ENCODE peak calls at places on chromosomes 12 and 14, in ten cellular contexts. Y, W, V, X, L, E, C, N, Z and A are unnamed samples.

GRCh38 chr12:92561543-92561899 is 141.3 kb upstream of the PLEKHG7 start:
- DNase-seq in Y (no peak), W (peak; percentile 92), V (peak; percentile 39), X (no peak), L (no peak), E (peak; percentile 91), C (no peak), N (no peak), Z (no peak), A (peak; percentile 89)

GRCh38 chr12:64561302-64561651 is 49.0 kb upstream of the RASSF3 start:
- DNase-seq in Y (no peak), W (no peak), V (no peak), X (no peak), L (no peak), E (no peak), C (no peak), N (no peak), Z (no peak), A (no peak)

GRCh38 chr12:15856097-15856982 is 25.8 kb upstream of the STRAP start:
- DNase-seq in Y (no peak), W (peak; percentile 29), V (peak; percentile 41), X (no peak), L (peak; percentile 55), E (peak; percentile 76), C (peak; percentile 29), N (peak; percentile 75), Z (no peak), A (peak; percentile 74)

GRCh38 chr14:22994762-22995275 is 12.5 kb upstream of the AJUBA start:
- DNase-seq in Y (no peak), W (no peak), V (peak; percentile 63), X (no peak), L (peak; percentile 39), E (peak; percentile 48), C (peak; percentile 71), N (peak; percentile 56), Z (peak; percentile 80), A (peak; percentile 64)

GRCh38 chr14:71586131-71586893 is 345.9 kb upstream of the RGS6 start:
- DNase-seq in Y (peak; percentile 45), W (peak; percentile 57), V (peak; percentile 16), X (no peak), L (no peak), E (peak; percentile 59), C (no peak), N (no peak), Z (no peak), A (peak; percentile 66)

GRCh38 chr12:11981174-11981733 is 89.5 kb upstream of the BCL2L14 start:
- DNase-seq in Y (no peak), W (peak; percentile 49), V (peak; percentile 69), X (no peak), L (peak; percentile 67), E (no peak), C (no peak), N (no peak), Z (no peak), A (peak; percentile 82)

GRCh38 chr12:31874961-31875608 is 84.1 kb upstream of the RESF1 start:
- DNase-seq in Y (no peak), W (peak; percentile 75), V (peak; percentile 83), X (no peak), L (peak; percentile 68), E (peak; percentile 83), C (peak; percentile 58), N (no peak), Z (peak; percentile 86), A (peak; percentile 50)

GRCh38 chr14:50679674-50680073 is 11.6 kb upstream of the SAV1 start:
- DNase-seq in Y (no peak), W (no peak), V (no peak), X (no peak), L (no peak), E (no peak), C (no peak), N (no peak), Z (no peak), A (no peak)

GRCh38 chr14:102527255-102528232 is 18.0 kb upstream of the ANKRD9 start:
- DNase-seq in Y (no peak), W (no peak), V (peak; percentile 94), X (no peak), L (no peak), E (no peak), C (no peak), N (no peak), Z (peak; percentile 63), A (peak; percentile 50)

GRCh38 chr14:77301103-77301502 is 19.6 kb downstream of the POMT2 start:
- DNase-seq in Y (peak; percentile 75), W (peak; percentile 74), V (peak; percentile 52), X (no peak), L (peak; percentile 20), E (peak; percentile 85), C (peak; percentile 86), N (peak; percentile 81), Z (peak; percentile 74), A (peak; percentile 84)

GRCh38 chr12:79674629-79675028 is 16.1 kb downstream of the PAWR start:
- DNase-seq in Y (no peak), W (peak; percentile 86), V (peak; percentile 89), X (no peak), L (no peak), E (peak; percentile 72), C (no peak), N (no peak), Z (no peak), A (peak; percentile 82)

GRCh38 chr14:90451443-90451842 is 54.6 kb downstream of the CALM1 start:
- DNase-seq in Y (no peak), W (no peak), V (no peak), X (no peak), L (no peak), E (no peak), C (no peak), N (no peak), Z (no peak), A (no peak)

GRCh38 chr12:46402861-46403731 is 30.5 kb upstream of the SLC38A2 start:
- DNase-seq in Y (no peak), W (peak; percentile 53), V (no peak), X (no peak), L (no peak), E (peak; percentile 69), C (no peak), N (no peak), Z (no peak), A (peak; percentile 62)

GRCh38 chr12:4286228-4286627 is 12.7 kb downstream of the CCND2 start:
- DNase-seq in Y (no peak), W (no peak), V (no peak), X (no peak), L (no peak), E (no peak), C (no peak), N (no peak), Z (no peak), A (no peak)

GRCh38 chr12:117583677-117584076 is 222.3 kb upstream of the NOS1 start:
- DNase-seq in Y (no peak), W (no peak), V (no peak), X (no peak), L (no peak), E (no peak), C (no peak), N (no peak), Z (no peak), A (no peak)

GRCh38 chr12:118271770-118272417 is 100.8 kb downstream of the TAOK3 start:
- DNase-seq in Y (no peak), W (no peak), V (peak; percentile 83), X (no peak), L (no peak), E (no peak), C (no peak), N (peak; percentile 79), Z (no peak), A (no peak)

GRCh38 chr12:98515368-98516183 is at the start of gene TMPO:
- DNase-seq in Y (peak; percentile 96), W (peak; percentile 78), V (peak; percentile 96), X (no peak), L (peak; percentile 97), E (peak; percentile 87), C (peak; percentile 97), N (peak; percentile 96), Z (peak; percentile 97), A (peak; percentile 97)

GRCh38 chr14:64438181-64438839 is 27.0 kb upstream of the AKAP5 start:
- DNase-seq in Y (no peak), W (peak; percentile 94), V (peak; percentile 75), X (no peak), L (no peak), E (peak; percentile 87), C (no peak), N (peak; percentile 74), Z (no peak), A (peak; percentile 88)
- H3K36me3 ChIP-seq in Y (no peaks in the 10 kb centered on the region), W (peaks cover 16% of the 10 kb centered on the region), V (peaks cover 32% of the 10 kb centered on the region), X (no peaks in the 10 kb centered on the region), L (peaks cover 14% of the 10 kb centered on the region), E (peaks cover 18% of the 10 kb centered on the region), C (no peaks in the 10 kb centered on the region), N (peaks cover 2% of the 10 kb centered on the region), Z (peaks cover 6% of the 10 kb centered on the region), A (peaks cover 12% of the 10 kb centered on the region)

DNA sequence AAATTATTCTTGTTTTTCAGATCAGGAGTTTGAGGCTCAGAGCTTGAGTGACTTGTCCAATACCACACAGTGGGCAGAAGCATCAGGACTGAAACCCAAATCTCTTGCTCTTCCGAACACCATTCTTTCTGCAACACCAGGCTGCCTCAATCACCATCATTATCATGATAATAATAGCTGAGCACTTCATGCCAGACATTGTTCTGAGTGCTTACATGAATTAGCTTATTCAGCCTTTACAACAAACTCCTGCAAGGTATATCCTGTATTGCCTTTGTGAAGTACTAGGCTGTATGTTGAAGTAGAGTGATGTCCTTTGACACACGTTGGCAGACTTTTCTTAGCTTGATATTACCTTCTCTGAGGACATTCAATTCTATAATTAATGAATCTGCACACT is 257.4 kb upstream of the ATP2B1 start:
- DNase-seq in Y (no peak), W (no peak), V (no peak), X (no peak), L (no peak), E (no peak), C (no peak), N (no peak), Z (no peak), A (no peak)
- H3K4me1 ChIP-seq in Y (no peaks in the 10 kb centered on the region), W (no peaks in the 10 kb centered on the region), V (peaks cover 12% of the 10 kb centered on the region), X (no peaks in the 10 kb centered on the region), L (no peaks in the 10 kb centered on the region), E (no peaks in the 10 kb centered on the region), C (no peaks in the 10 kb centered on the region), N (peaks cover 18% of the 10 kb centered on the region), Z (peaks cover 5% of the 10 kb centered on the region), A (peaks cover 8% of the 10 kb centered on the region)

GRCh38 chr14:104775073-104775489 is 20.5 kb downstream of the AKT1 start:
- DNase-seq in Y (no peak), W (no peak), V (no peak), X (no peak), L (no peak), E (no peak), C (no peak), N (no peak), Z (no peak), A (no peak)
- H3K36me3 ChIP-seq in Y (no peaks in the 10 kb centered on the region), W (peaks cover 4% of the 10 kb centered on the region), V (peaks cover 11% of the 10 kb centered on the region), X (no peaks in the 10 kb centered on the region), L (no peaks in the 10 kb centered on the region), E (peaks cover 66% of the 10 kb centered on the region), C (no peaks in the 10 kb centered on the region), N (peaks cover 7% of the 10 kb centered on the region), Z (peaks cover 2% of the 10 kb centered on the region), A (peaks cover 6% of the 10 kb centered on the region)

DNA sequence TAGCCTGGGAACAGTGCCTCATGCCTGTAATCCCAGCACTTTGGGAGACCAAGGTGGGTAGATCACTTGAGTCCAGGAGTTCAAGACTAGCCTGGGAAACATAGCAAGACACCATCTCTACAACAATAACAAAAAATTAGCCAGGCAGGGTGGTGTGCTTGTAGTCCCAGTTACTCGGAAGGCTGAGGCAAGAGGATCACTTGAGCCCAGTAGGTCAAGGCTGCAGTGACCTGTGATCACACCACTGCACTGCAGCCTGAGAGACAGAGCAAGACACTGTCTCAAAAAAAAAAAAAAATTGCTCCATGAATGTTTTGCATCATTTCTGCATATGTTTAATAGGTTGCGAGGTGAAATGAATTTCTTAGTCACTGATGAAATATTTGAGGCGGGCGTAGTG is 24.2 kb downstream of the DTX1 start:
- DNase-seq in Y (no peak), W (no peak), V (no peak), X (no peak), L (no peak), E (no peak), C (no peak), N (no peak), Z (no peak), A (no peak)
- H3K4me1 ChIP-seq in Y (no peaks in the 10 kb centered on the region), W (no peaks in the 10 kb centered on the region), V (no peaks in the 10 kb centered on the region), X (no peaks in the 10 kb centered on the region), L (peaks cover 19% of the 10 kb centered on the region), E (no peaks in the 10 kb centered on the region), C (no peaks in the 10 kb centered on the region), N (no peaks in the 10 kb centered on the region), Z (peaks cover 4% of the 10 kb centered on the region), A (no peaks in the 10 kb centered on the region)